ENCODE peak calls at places on chromosomes 7 and 10, in nine cellular contexts. Z is astrocyte of the spinal cord, P is NCI-H2029 treated with DMSO at 0.1 percent for 48 hours, R is NCI-H82, A is spleen, L is AG08396, Q is NCI-H1436, M is IMR-90, N is activated T-cell treated with anti-CD3 and anti-CD28 coated beads for 1 hour. V is an unnamed sample.

GRCh38 chr7:96648784-96649183 is 60.9 kb downstream of the SEM1 start:
- DNase-seq in L (no peak), A (no peak), M (no peak), N (no peak), Q (no peak), Z (no peak), P (no peak), R (no peak), V (no peak)

GRCh38 chr7:140926021-140926812 is 1.5 kb upstream of the BRAF start:
- DNase-seq in R (no peak), A (no peak), Z (no peak), Q (no peak), P (peak; percentile 40), L (no peak), M (no peak), N (no peak), V (no peak)

GRCh38 chr7:45885264-45885882 is 2.9 kb upstream of the IGFBP1 start:
- DNase-seq in A (no peak), R (no peak), N (no peak), M (no peak), Q (no peak), Z (peak; percentile 53), L (no peak), P (no peak), V (no peak)

GRCh38 chr10:83862723-83863122 is 276.6 kb upstream of the GHITM start:
- DNase-seq in A (no peak), L (no peak), Z (no peak), M (no peak), P (peak; percentile 63), R (no peak), Q (no peak), N (no peak), V (peak; percentile 22)

GRCh38 chr10:7915923-7916322 is 97.6 kb downstream of the TAF3 start:
- DNase-seq in R (no peak), Z (peak; percentile 64), Q (peak; percentile 42), N (no peak), P (peak; percentile 47), L (no peak), A (no peak), M (peak; percentile 63), V (no peak)

GRCh38 chr7:36084485-36085091 is 68.5 kb upstream of the EEPD1 start:
- DNase-seq in N (no peak), R (peak; percentile 64), P (no peak), A (no peak), M (peak; percentile 41), L (no peak), Q (peak; percentile 24), Z (peak; percentile 42), V (no peak)

GRCh38 chr7:503046-503574 is 16.5 kb downstream of the PDGFA start:
- DNase-seq in A (peak; percentile 50), R (no peak), M (no peak), P (no peak), L (no peak), Q (no peak), Z (no peak), N (no peak), V (no peak)

GRCh38 chr7:111324228-111324627 is 233.3 kb downstream of the LRRN3 start:
- DNase-seq in Z (no peak), Q (no peak), N (no peak), A (no peak), M (no peak), R (no peak), P (no peak), L (no peak), V (no peak)

GRCh38 chr7:141156446-141156845 is 82.6 kb downstream of the TMEM178B start:
- DNase-seq in N (no peak), R (peak; percentile 82), P (no peak), Q (peak; percentile 27), A (no peak), L (no peak), M (no peak), Z (no peak), V (no peak)

GRCh38 chr10:119104653-119105024 is 726 bp downstream of the DENND10 start:
- DNase-seq in M (no peak), N (no peak), A (peak; percentile 88), L (peak; percentile 34), P (no peak), Z (no peak), R (peak; percentile 47), Q (no peak), V (no peak)

GRCh38 chr10:47091421-47091820 is 180.2 kb downstream of the PTPN20 start:
- DNase-seq in Q (no peak), P (no peak), Z (no peak), L (no peak), A (no peak), N (no peak), R (no peak), M (no peak), V (no peak)

GRCh38 chr7:10767771-10768170 is 205.9 kb upstream of the PHF14 start:
- DNase-seq in L (no peak), Z (peak; percentile 9), A (no peak), P (no peak), M (no peak), N (no peak), Q (no peak), R (no peak), V (no peak)

GRCh38 chr7:76428868-76429805 is 4.4 kb downstream of the ZP3 start:
- DNase-seq in Q (no peak), M (peak; percentile 38), L (no peak), A (no peak), R (peak; percentile 48), Z (peak; percentile 16), P (no peak), N (no peak), V (no peak)

GRCh38 chr10:97427571-97428179 is 1.7 kb downstream of the PGAM1 start:
- DNase-seq in L (no peak), Q (no peak), N (no peak), A (no peak), Z (peak; percentile 12), M (peak; percentile 36), P (peak; percentile 38), R (peak; percentile 39), V (no peak)

GRCh38 chr10:58512470-58513188 is at the start of gene BICC1:
- DNase-seq in R (peak; percentile 65), L (peak; percentile 81), M (peak; percentile 38), P (peak; percentile 5), Z (peak; percentile 63), Q (peak; percentile 45), A (peak; percentile 79), N (no peak), V (peak; percentile 16)

GRCh38 chr7:74599251-74599650 is 58.3 kb upstream of the GTF2I start:
- DNase-seq in L (no peak), N (no peak), R (no peak), Z (no peak), Q (no peak), M (no peak), P (no peak), A (no peak), V (no peak)

GRCh38 chr7:7347045-7347444 is 164.7 kb downstream of the C1GALT1 start:
- DNase-seq in L (no peak), M (no peak), N (no peak), Z (no peak), R (no peak), A (no peak), Q (no peak), P (no peak), V (no peak)

GRCh38 chr10:104614245-104614831 is 26.8 kb upstream of the SORCS3 start:
- DNase-seq in P (no peak), Z (peak; percentile 29), M (peak; percentile 3), A (no peak), R (peak; percentile 58), L (peak; percentile 47), Q (no peak), N (no peak), V (no peak)

GRCh38 chr10:4635394-4635793 is 190.6 kb upstream of the AKR1E2 start:
- DNase-seq in Q (no peak), A (no peak), Z (no peak), M (peak; percentile 44), R (no peak), L (no peak), P (no peak), N (no peak), V (no peak)

GRCh38 chr10:47031251-47031952 is 120.2 kb downstream of the PTPN20 start:
- DNase-seq in Q (no peak), N (no peak), R (peak; percentile 37), M (no peak), Z (no peak), L (no peak), P (no peak), A (peak; percentile 60), V (no peak)

GRCh38 chr7:11623093-11623678 is 208.8 kb downstream of the THSD7A start:
- DNase-seq in N (no peak), L (no peak), A (no peak), P (no peak), Q (no peak), M (no peak), Z (no peak), R (no peak), V (no peak)

GRCh38 chr7:45435846-45436245 is 138.3 kb upstream of the ADCY1 start:
- DNase-seq in Z (peak; percentile 85), N (no peak), M (peak; percentile 47), R (no peak), P (no peak), A (no peak), Q (no peak), L (peak; percentile 48), V (no peak)

GRCh38 chr7:137933270-137934017 is 68.4 kb downstream of the CREB3L2 start:
- DNase-seq in N (no peak), Z (peak; percentile 86), P (no peak), M (peak; percentile 83), A (no peak), R (no peak), Q (no peak), L (no peak), V (no peak)

GRCh38 chr7:76054129-76055120 is 6.5 kb downstream of the MDH2 start:
- DNase-seq in P (no peak), L (peak; percentile 39), A (no peak), M (peak; percentile 77), Q (no peak), N (no peak), Z (peak; percentile 19), R (no peak), V (no peak)

GRCh38 chr7:107708956-107709355 is 35.0 kb upstream of the CBLL1 start:
- DNase-seq in Q (no peak), M (peak; percentile 23), L (no peak), P (no peak), A (no peak), R (no peak), Z (no peak), N (no peak), V (no peak)

GRCh38 chr10:119410361-119411116 is 132.0 kb downstream of the RGS10 start:
- DNase-seq in A (no peak), M (no peak), P (no peak), L (no peak), Z (no peak), N (no peak), R (no peak), Q (no peak), V (no peak)